ENCODE peak calls at places on chromosomes 4 and X, in four cellular contexts. V is left ventricle myocardium inferior, I is heart left ventricle, W is heart right ventricle. C is an unnamed sample. For H3K4me1, the result is how much of the 10 kb centered on the place peaks cover.

GRCh38 chr4:386708-387105 is 49.1 kb downstream of the ZNF141 start:
- DNase-seq in V (no peak), I (no peak), W (no peak), C (no peak)

GRCh38 chr4:117786566-117786965 is 247.7 kb upstream of the NDST3 start:
- DNase-seq in V (no peak), I (no peak), W (no peak), C (no peak)

GRCh38 chrX:85993539-85994197 is 53.7 kb downstream of the CHM start:
- DNase-seq in V (no peak), I (no peak), W (no peak), C (no peak)

GRCh38 chr4:109472343-109472761 is 38.7 kb downstream of the SEC24B start:
- DNase-seq in V (no peak), I (no peak), W (no peak), C (no peak)

GRCh38 chr4:182730791-182731190 is 186.4 kb downstream of the DCTD start:
- DNase-seq in V (no peak), I (no peak), W (no peak), C (no peak)

GRCh38 chr4:55906999-55907398 is 41.7 kb upstream of the CEP135 start:
- DNase-seq in V (no peak), I (no peak), W (no peak), C (no peak)

GRCh38 chr4:30939684-30940083 is 219.5 kb downstream of the PCDH7 start:
- DNase-seq in V (no peak), I (no peak), W (no peak), C (no peak)

GRCh38 chr4:101141230-101141629 is 206.1 kb downstream of the PPP3CA start:
- DNase-seq in V (no peak), I (no peak), W (no peak), C (no peak)

GRCh38 chr4:148258526-148258925 is 183.7 kb downstream of the NR3C2 start:
- DNase-seq in V (no peak), I (no peak), W (no peak), C (no peak)

GRCh38 chr4:141154725-141155124 is 21.5 kb upstream of the RNF150 start:
- DNase-seq in V (no peak), I (no peak), W (no peak), C (no peak)

GRCh38 chr4:173698557-173699262 is 168.7 kb upstream of the HAND2 start:
- DNase-seq in V (peak), I (peak), W (peak), C (no peak)

GRCh38 chr4:71602271-71602890 is 181.5 kb downstream of the GC start:
- DNase-seq in V (no peak), I (no peak), W (no peak), C (no peak)

GRCh38 chr4:19689511-19689910 is 562.2 kb upstream of the SLIT2 start:
- DNase-seq in V (no peak), I (no peak), W (no peak), C (no peak)

GRCh38 chr4:184534511-184535391 is 60.4 kb upstream of the IRF2 start:
- DNase-seq in V (no peak), I (no peak), W (no peak), C (no peak)

DNA sequence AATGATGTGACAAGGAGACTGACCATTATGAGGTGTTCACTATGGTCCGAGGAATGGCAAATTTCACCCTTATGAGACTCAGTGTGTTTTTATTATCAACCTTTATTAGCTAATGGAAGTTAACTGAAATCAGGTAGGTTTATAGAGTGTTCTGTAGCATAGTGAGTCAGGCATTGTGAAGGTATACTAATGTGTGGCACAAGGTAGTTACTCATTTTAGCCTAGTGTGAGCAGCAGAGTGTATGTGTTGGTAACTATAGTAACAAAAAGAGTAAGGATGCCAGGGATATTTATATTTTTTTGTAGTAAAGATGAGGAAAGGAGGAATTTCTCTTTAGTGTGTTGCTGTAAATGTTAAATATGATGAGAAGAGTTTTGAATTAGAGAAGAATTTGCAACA is 12.0 kb downstream of the PDLIM5 start:
- DNase-seq in V (no peak), I (no peak), W (no peak), C (no peak)
- H3K4me1 ChIP-seq in V (half or more), I (under half), W (half or more), C (under half)

GRCh38 chrX:26822448-26822847 is 606.5 kb downstream of the MAGEB5 start:
- DNase-seq in V (no peak), I (no peak), W (no peak), C (no peak)
- H3K4me3 ChIP-seq in V (no peak), I (no peak), W (no peak), C (no peak)

GRCh38 chr4:76696109-76696508 is 201.8 kb downstream of the SOWAHB start:
- DNase-seq in V (no peak), I (no peak), W (no peak), C (no peak)
- H3K4me1 ChIP-seq in V (under half), I (under half), W (under half), C (under half)

DNA sequence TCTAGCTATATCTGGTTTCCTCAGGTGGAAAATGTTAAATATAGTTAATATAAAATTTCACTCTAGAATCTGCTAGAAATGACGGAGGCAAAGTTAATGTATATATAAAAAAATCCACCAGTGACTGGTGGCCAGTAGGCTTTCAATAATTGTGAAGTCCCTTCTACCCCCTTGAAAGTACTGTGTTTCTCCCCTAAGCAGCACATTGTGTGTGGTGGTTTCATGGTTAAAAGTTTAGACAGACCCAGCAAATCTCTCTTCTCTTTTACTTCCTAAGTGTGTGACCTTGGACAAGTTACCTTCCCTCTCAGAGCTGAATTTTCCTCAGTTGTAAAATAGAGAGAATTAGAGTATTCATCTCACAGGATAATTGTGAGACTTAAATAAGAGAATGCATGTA is 600 bp upstream of the HEPH start:
- DNase-seq in V (no peak), I (no peak), W (no peak), C (no peak)
- H3K4me3 ChIP-seq in V (no peak), I (no peak), W (no peak), C (no peak)

DNA sequence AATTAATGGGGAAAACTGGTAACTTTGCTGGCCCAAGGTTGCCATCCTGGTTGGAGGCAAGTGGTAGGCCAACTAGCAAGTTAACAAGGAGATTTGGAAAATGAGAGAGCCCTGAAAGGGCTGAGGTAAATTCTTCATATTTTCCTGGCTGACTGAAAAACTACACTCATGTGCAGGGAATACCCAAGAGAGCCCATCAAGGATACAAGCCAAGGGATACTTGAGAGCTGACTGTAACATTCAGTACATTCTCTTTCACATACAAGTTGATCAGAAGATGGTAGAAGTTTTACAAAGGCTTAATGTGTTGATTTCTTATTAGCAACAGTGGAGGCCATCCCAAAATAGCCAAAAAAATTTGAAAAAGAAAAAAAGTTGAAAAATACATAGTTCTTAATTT is 33.3 kb downstream of the IL2 start:
- DNase-seq in V (no peak), I (no peak), W (no peak), C (no peak)
- H3K4me1 ChIP-seq in V (under half), I (under half), W (under half), C (under half)

GRCh38 chr4:83603130-83603529 is 67.2 kb downstream of the GPAT3 start:
- DNase-seq in V (no peak), I (no peak), W (no peak), C (no peak)
- H3K4me3 ChIP-seq in V (no peak), I (no peak), W (no peak), C (no peak)

GRCh38 chr4:74410272-74410671 is 34.7 kb upstream of the AREG start:
- DNase-seq in V (no peak), I (no peak), W (no peak), C (no peak)

GRCh38 chr4:74410741-74411140 is 34.2 kb upstream of the AREG start:
- DNase-seq in V (no peak), I (no peak), W (no peak), C (no peak)

GRCh38 chr4:74414149-74414809 is 30.7 kb upstream of the AREG start:
- DNase-seq in V (no peak), I (no peak), W (no peak), C (no peak)

GRCh38 chr4:74413265-74413664 is 31.7 kb upstream of the AREG start:
- DNase-seq in V (no peak), I (no peak), W (no peak), C (no peak)

GRCh38 chr4:74412225-74412624 is 32.7 kb upstream of the AREG start:
- DNase-seq in V (no peak), I (no peak), W (no peak), C (no peak)
- H3K4me1 ChIP-seq in V (under half), I (under half), W (under half), C (under half)